ENCODE peak calls at places on chromosomes 13 and 19, in nine cellular contexts. O is natural killer cell treated with Interleukin-12 subunit alpha and Interleukin-12 subunit beta and Interleukin-15 and Interleukin-18, amount 100 ng/mL, for 72 hours; X is stimulated activated naive CD8-positive, alpha-beta T cell treated with anti-CD3 and anti-CD28 coated beads, Interleukin-15, Interleukin-2, amounts not matched to agents 100 U/mL and 50 U/mL, for 24 hours; N is right cardiac atrium; V is T-helper 17 cell; K is activated B cell treated with CpG ODN at 0.5 μM for 24 hours; R is activated naive CD8-positive, alpha-beta T cell treated with anti-CD3 and anti-CD28 coated beads, Interleukin-2, amount 10 ng/mL, durations not matched to agents 7 days and 5 days; L is heart right ventricle; Y is upper lobe of right lung. I is an unnamed sample.

GRCh38 chr19:42246143-42246868 is 3.9 kb upstream of the GSK3A start:
- ATAC-seq in O (no peak), X (no peak), N (no peak), V (no peak), K (no peak), R (no peak), L (peak), Y (no peak), I (no peak)

GRCh38 chr13:110801044-110801443 is 87.5 kb downstream of the ING1 start:
- ATAC-seq in O (no peak), X (no peak), N (no peak), V (peak), K (no peak), R (no peak), L (no peak), Y (no peak), I (no peak)

GRCh38 chr13:67763316-67763715 is 533.2 kb upstream of the PCDH9 start:
- ATAC-seq in O (no peak), X (no peak), N (no peak), V (no peak), K (no peak), R (no peak), L (no peak), Y (no peak), I (no peak)

GRCh38 chr19:14333101-14333871 is 48.0 kb upstream of the ADGRE5 start:
- ATAC-seq in O (no peak), X (peak), N (peak), V (no peak), K (no peak), R (peak), L (peak), Y (peak), I (no peak)

GRCh38 chr13:105774739-105775460 is 760.6 kb downstream of the EFNB2 start:
- ATAC-seq in O (no peak), X (no peak), N (no peak), V (no peak), K (no peak), R (no peak), L (peak), Y (no peak), I (no peak)

GRCh38 chr13:41614671-41615519 is 157.5 kb downstream of the RGCC start:
- ATAC-seq in O (no peak), X (no peak), N (peak), V (no peak), K (no peak), R (no peak), L (peak), Y (no peak), I (no peak)

GRCh38 chr13:44660050-44660449 is 83.9 kb upstream of the TSC22D1 start:
- ATAC-seq in O (no peak), X (no peak), N (peak), V (no peak), K (no peak), R (no peak), L (no peak), Y (peak), I (no peak)

GRCh38 chr13:22161871-22162270 is 491.0 kb downstream of the FGF9 start:
- ATAC-seq in O (peak), X (peak), N (no peak), V (peak), K (peak), R (no peak), L (no peak), Y (no peak), I (peak)

GRCh38 chr13:83905641-83906040 is 23.4 kb upstream of the SLITRK1 start:
- ATAC-seq in O (no peak), X (peak), N (no peak), V (no peak), K (no peak), R (no peak), L (no peak), Y (no peak), I (no peak)

GRCh38 chr13:20489185-20489820 is 36.4 kb downstream of the CRYL1 start:
- ATAC-seq in O (no peak), X (no peak), N (peak), V (peak), K (no peak), R (no peak), L (peak), Y (no peak), I (no peak)

GRCh38 chr19:900302-901111 is 7.2 kb downstream of the RNU6-9 start:
- ATAC-seq in O (peak), X (peak), N (peak), V (peak), K (peak), R (peak), L (no peak), Y (peak), I (peak)

GRCh38 chr19:50992666-50993035 is 8.8 kb downstream of the KLK8 start:
- ATAC-seq in O (no peak), X (no peak), N (no peak), V (no peak), K (no peak), R (no peak), L (no peak), Y (no peak), I (no peak)

GRCh38 chr13:61414686-61415664 is 674 bp downstream of the PCDH20 start:
- ATAC-seq in O (no peak), X (no peak), N (peak), V (no peak), K (no peak), R (no peak), L (peak), Y (peak), I (no peak)

GRCh38 chr19:19543640-19544039 is 5.6 kb downstream of the CILP2 start:
- ATAC-seq in O (no peak), X (no peak), N (no peak), V (no peak), K (no peak), R (no peak), L (no peak), Y (no peak), I (no peak)

GRCh38 chr13:113546571-113547247 is 37.8 kb upstream of the TFDP1 start:
- ATAC-seq in O (peak), X (no peak), N (peak), V (no peak), K (no peak), R (no peak), L (peak), Y (peak), I (no peak)

GRCh38 chr13:75321084-75321483 is 160.9 kb downstream of the TBC1D4 start:
- ATAC-seq in O (no peak), X (peak), N (no peak), V (no peak), K (no peak), R (no peak), L (no peak), Y (no peak), I (no peak)

GRCh38 chr13:101398920-101399319 is 17.4 kb downstream of the NALCN start:
- ATAC-seq in O (no peak), X (no peak), N (no peak), V (no peak), K (no peak), R (no peak), L (no peak), Y (no peak), I (no peak)

I was measured in stimulated activated memory B cell treated with anti-CD40 and anti-IgM and Interleukin-4, amounts not matched to agents 10 μg/mL and 1 μg/mL and 100 μg/mL, for 72 hours.